ENCODE peak calls at places on chromosomes 7 and 10, in six cellular contexts. E, U, D, F, A and X are unnamed samples.

GRCh38 chr7:156109076-156109475 is 296.8 kb upstream of the SHH start:
- DNase-seq in E (no peak), U (no peak), D (no peak), F (no peak), A (no peak), X (no peak)

GRCh38 chr10:35424680-35425285 is 88.5 kb downstream of the CCNY start:
- DNase-seq in E (no peak), U (no peak), D (no peak), F (no peak), A (peak; percentile 25), X (no peak)

GRCh38 chr10:119651514-119652327 is 541 bp downstream of the BAG3 start:
- DNase-seq in E (no peak), U (peak; percentile 32), D (no peak), F (no peak), A (no peak), X (peak; percentile 17)

GRCh38 chr10:125029584-125030242 is 87.8 kb downstream of the ZRANB1 start:
- DNase-seq in E (no peak), U (no peak), D (no peak), F (peak; percentile 52), A (peak; percentile 80), X (peak; percentile 14)

GRCh38 chr7:100764841-100765240 is 31.4 kb downstream of the ZAN start:
- DNase-seq in E (no peak), U (no peak), D (no peak), F (no peak), A (no peak), X (no peak)

GRCh38 chr10:128011059-128011979 is 104.4 kb downstream of the PTPRE start:
- DNase-seq in E (peak; percentile 70), U (peak; percentile 96), D (peak; percentile 30), F (peak; percentile 62), A (peak; percentile 62), X (peak; percentile 58)

GRCh38 chr7:43248553-43248952 is 136.1 kb downstream of the HECW1 start:
- DNase-seq in E (no peak), U (no peak), D (no peak), F (no peak), A (no peak), X (no peak)

GRCh38 chr7:102444961-102445673 is 11.7 kb downstream of the ORAI2 start:
- DNase-seq in E (no peak), U (no peak), D (no peak), F (no peak), A (no peak), X (no peak)

GRCh38 chr10:76333331-76333730 is 901.9 kb downstream of the LRMDA start:
- DNase-seq in E (no peak), U (no peak), D (no peak), F (no peak), A (no peak), X (no peak)